ENCODE peak calls at places on chromosome 10, in seven cellular contexts. K, Y, M, Z, G, E and D are unnamed samples.

GRCh38 chr10:47334627-47335026 is 12.4 kb downstream of the GDF2 start:
- DNase-seq in K (no peak), Y (no peak), M (no peak), Z (no peak), G (no peak), E (no peak), D (no peak)

GRCh38 chr10:29908977-29909376 is 150.4 kb downstream of the JCAD start:
- DNase-seq in K (peak), Y (no peak), M (no peak), Z (no peak), G (no peak), E (no peak), D (no peak)

GRCh38 chr10:83917519-83918506 is 221.5 kb upstream of the GHITM start:
- DNase-seq in K (no peak), Y (no peak), M (no peak), Z (no peak), G (peak), E (no peak), D (peak)

GRCh38 chr10:78529262-78529661 is 495.6 kb downstream of the RPS24 start:
- DNase-seq in K (no peak), Y (no peak), M (no peak), Z (no peak), G (no peak), E (no peak), D (no peak)

GRCh38 chr10:129560355-129560754 is 93.3 kb downstream of the MGMT start:
- DNase-seq in K (no peak), Y (peak), M (no peak), Z (no peak), G (no peak), E (no peak), D (no peak)

GRCh38 chr10:18713077-18713476 is 53.8 kb downstream of the ARL5B start:
- DNase-seq in K (peak), Y (peak), M (peak), Z (peak), G (peak), E (no peak), D (no peak)

GRCh38 chr10:21260060-21260792 is 265.3 kb downstream of the SKIDA1 start:
- DNase-seq in K (peak), Y (no peak), M (peak), Z (peak), G (no peak), E (no peak), D (no peak)

GRCh38 chr10:23994459-23995046 is 214.4 kb upstream of the KIAA1217 start:
- DNase-seq in K (peak), Y (peak), M (peak), Z (peak), G (peak), E (peak), D (peak)

GRCh38 chr10:132862485-132863420 is 76.8 kb upstream of the NKX6-2 start:
- DNase-seq in K (no peak), Y (peak), M (no peak), Z (no peak), G (no peak), E (no peak), D (peak)

GRCh38 chr10:63438506-63439498 is 27.0 kb downstream of the JMJD1C start:
- DNase-seq in K (peak), Y (peak), M (no peak), Z (peak), G (no peak), E (no peak), D (no peak)

GRCh38 chr10:4941540-4942330 is 21.5 kb upstream of the AKR1C1 start:
- DNase-seq in K (peak), Y (peak), M (no peak), Z (peak), G (peak), E (no peak), D (no peak)

GRCh38 chr10:79273603-79274002 is 73.7 kb upstream of the PPIF start:
- DNase-seq in K (no peak), Y (no peak), M (no peak), Z (no peak), G (no peak), E (no peak), D (no peak)

GRCh38 chr10:51718804-51719291 is 19.5 kb upstream of the CSTF2T start:
- DNase-seq in K (peak), Y (peak), M (no peak), Z (peak), G (no peak), E (no peak), D (no peak)

GRCh38 chr10:72027498-72027897 is 60.9 kb downstream of the SPOCK2 start:
- DNase-seq in K (peak), Y (peak), M (peak), Z (peak), G (peak), E (no peak), D (no peak)

GRCh38 chr10:44395902-44396670 is 11.2 kb upstream of the CXCL12 start:
- DNase-seq in K (no peak), Y (no peak), M (no peak), Z (no peak), G (peak), E (no peak), D (no peak)

GRCh38 chr10:4066581-4067403 is 281.8 kb upstream of the KLF6 start:
- DNase-seq in K (no peak), Y (peak), M (no peak), Z (no peak), G (no peak), E (peak), D (no peak)

GRCh38 chr10:971150-971542 is 17.1 kb upstream of the GTPBP4 start:
- DNase-seq in K (no peak), Y (no peak), M (no peak), Z (no peak), G (peak), E (peak), D (no peak)

GRCh38 chr10:103759100-103759781 is 96.1 kb downstream of the SH3PXD2A start:
- DNase-seq in K (peak), Y (peak), M (peak), Z (peak), G (peak), E (peak), D (no peak)

GRCh38 chr10:15084502-15084922 is 4.1 kb downstream of the ACBD7 start:
- DNase-seq in K (peak), Y (peak), M (peak), Z (peak), G (peak), E (no peak), D (peak)

GRCh38 chr10:129365767-129366400 is 101.2 kb upstream of the MGMT start:
- DNase-seq in K (no peak), Y (no peak), M (no peak), Z (no peak), G (no peak), E (peak), D (peak)

GRCh38 chr10:1120146-1120695 is 64.0 kb downstream of the WDR37 start:
- DNase-seq in K (no peak), Y (peak), M (peak), Z (no peak), G (no peak), E (no peak), D (no peak)

GRCh38 chr10:71581376-71581775 is 138.2 kb downstream of the C10orf105 start:
- DNase-seq in K (no peak), Y (no peak), M (no peak), Z (no peak), G (peak), E (no peak), D (no peak)

GRCh38 chr10:125037145-125037544 is 95.2 kb downstream of the ZRANB1 start:
- DNase-seq in K (peak), Y (peak), M (peak), Z (peak), G (peak), E (no peak), D (no peak)

GRCh38 chr10:76337641-76338040 is 906.2 kb downstream of the LRMDA start:
- DNase-seq in K (peak), Y (no peak), M (peak), Z (peak), G (no peak), E (no peak), D (no peak)

GRCh38 chr10:12509016-12509793 is 159.9 kb downstream of the CAMK1D start:
- DNase-seq in K (no peak), Y (no peak), M (no peak), Z (no peak), G (no peak), E (no peak), D (no peak)

GRCh38 chr10:6064119-6064518 is 2.0 kb upstream of the IL2RA start:
- DNase-seq in K (no peak), Y (no peak), M (no peak), Z (no peak), G (no peak), E (no peak), D (no peak)

GRCh38 chr10:3889961-3890522 is 105.0 kb upstream of the KLF6 start:
- DNase-seq in K (peak), Y (no peak), M (peak), Z (peak), G (no peak), E (no peak), D (no peak)

GRCh38 chr10:94225589-94225988 is 137.2 kb downstream of the NOC3L start:
- DNase-seq in K (no peak), Y (peak), M (no peak), Z (no peak), G (no peak), E (no peak), D (peak)

GRCh38 chr10:113133497-113133896 is 183.4 kb downstream of the TCF7L2 start:
- DNase-seq in K (peak), Y (no peak), M (peak), Z (peak), G (no peak), E (no peak), D (no peak)

GRCh38 chr10:43362191-43362839 is 9.1 kb upstream of the FXYD4 start:
- DNase-seq in K (peak), Y (peak), M (peak), Z (peak), G (peak), E (peak), D (peak)

GRCh38 chr10:88110355-88110754 is 246.9 kb downstream of the PTEN start:
- DNase-seq in K (peak), Y (no peak), M (peak), Z (peak), G (no peak), E (no peak), D (no peak)

GRCh38 chr10:34288634-34289033 is 526.5 kb downstream of the PARD3 start:
- DNase-seq in K (peak), Y (peak), M (no peak), Z (peak), G (no peak), E (no peak), D (no peak)

GRCh38 chr10:87618470-87619423 is 40.9 kb upstream of the PAPSS2 start:
- DNase-seq in K (peak), Y (peak), M (no peak), Z (no peak), G (no peak), E (no peak), D (no peak)

GRCh38 chr10:75083972-75084833 is 27.3 kb upstream of the SAMD8 start:
- DNase-seq in K (peak), Y (no peak), M (no peak), Z (no peak), G (peak), E (peak), D (peak)

GRCh38 chr10:131746785-131747184 is 154.0 kb upstream of the PPP2R2D start:
- DNase-seq in K (no peak), Y (no peak), M (no peak), Z (no peak), G (peak), E (no peak), D (peak)

GRCh38 chr10:86888585-86889381 is 68.6 kb downstream of the MMRN2 start:
- DNase-seq in K (peak), Y (no peak), M (peak), Z (peak), G (peak), E (no peak), D (no peak)

GRCh38 chr10:69409968-69410367 is 6.8 kb downstream of the TACR2 start:
- DNase-seq in K (no peak), Y (no peak), M (no peak), Z (no peak), G (no peak), E (no peak), D (no peak)

GRCh38 chr10:69406816-69407580 is 9.7 kb downstream of the TACR2 start:
- DNase-seq in K (no peak), Y (no peak), M (no peak), Z (no peak), G (no peak), E (no peak), D (no peak)

GRCh38 chr10:69409176-69409495 is 7.6 kb downstream of the TACR2 start:
- DNase-seq in K (no peak), Y (no peak), M (no peak), Z (no peak), G (no peak), E (no peak), D (no peak)

GRCh38 chr10:69407621-69408301 is 9.0 kb downstream of the TACR2 start:
- DNase-seq in K (no peak), Y (no peak), M (no peak), Z (no peak), G (no peak), E (peak), D (peak)

DNA sequence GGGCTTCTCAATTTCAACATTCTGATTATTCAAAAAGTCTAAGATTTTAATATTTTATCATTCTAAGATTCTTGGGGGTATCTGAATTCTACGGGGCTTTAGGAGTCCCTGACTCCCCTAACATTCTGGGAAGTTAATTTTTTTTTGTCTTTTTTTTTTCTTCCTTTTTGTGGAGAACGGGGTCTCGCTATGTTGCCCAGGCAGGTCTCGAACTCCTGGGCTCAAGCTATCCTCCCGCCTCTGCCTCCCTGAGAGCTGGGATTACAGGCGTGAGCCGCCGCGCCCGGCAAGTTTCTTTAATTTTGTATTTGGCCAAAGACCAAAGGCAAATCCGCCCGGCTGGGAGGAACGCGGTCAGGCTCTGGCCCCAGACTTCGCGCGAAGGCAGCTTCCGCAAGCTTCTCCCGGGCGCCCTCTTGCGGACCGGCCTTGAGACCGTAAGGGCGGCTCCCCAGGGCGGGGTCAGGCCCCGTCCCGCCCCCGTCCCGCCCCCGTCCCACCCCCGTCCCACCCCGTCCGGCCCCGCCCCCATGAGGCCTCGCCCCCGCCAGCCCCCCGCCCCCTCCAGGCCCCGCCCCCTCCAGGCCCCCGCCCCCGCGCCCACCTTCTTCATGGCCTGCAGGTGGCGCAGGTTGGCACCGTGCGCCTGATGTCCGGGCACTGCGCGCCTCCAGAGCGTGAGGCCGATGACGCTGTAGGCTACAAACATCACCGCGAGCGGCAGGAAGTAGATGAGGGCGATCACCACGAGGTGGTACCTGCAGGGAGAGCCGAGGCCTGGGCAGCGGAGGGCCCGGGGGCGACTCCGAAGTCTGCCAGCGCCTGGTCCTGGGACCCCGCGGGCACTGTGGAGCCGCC is 8.2 kb downstream of the TACR2 start:
- DNase-seq in K (peak), Y (peak), M (peak), Z (peak), G (peak), E (peak), D (peak)
- H3K4me3 ChIP-seq in K (peak), Y (no peak), M (peak), Z (peak), G (peak), E (peak), D (peak)

GRCh38 chr10:90855126-90855525 is 2.7 kb downstream of the HTR7 start:
- DNase-seq in K (no peak), Y (no peak), M (no peak), Z (peak), G (no peak), E (no peak), D (no peak)
- H3K4me3 ChIP-seq in K (no peak), Y (no peak), M (peak), Z (no peak), G (no peak), E (no peak), D (peak)

DNA sequence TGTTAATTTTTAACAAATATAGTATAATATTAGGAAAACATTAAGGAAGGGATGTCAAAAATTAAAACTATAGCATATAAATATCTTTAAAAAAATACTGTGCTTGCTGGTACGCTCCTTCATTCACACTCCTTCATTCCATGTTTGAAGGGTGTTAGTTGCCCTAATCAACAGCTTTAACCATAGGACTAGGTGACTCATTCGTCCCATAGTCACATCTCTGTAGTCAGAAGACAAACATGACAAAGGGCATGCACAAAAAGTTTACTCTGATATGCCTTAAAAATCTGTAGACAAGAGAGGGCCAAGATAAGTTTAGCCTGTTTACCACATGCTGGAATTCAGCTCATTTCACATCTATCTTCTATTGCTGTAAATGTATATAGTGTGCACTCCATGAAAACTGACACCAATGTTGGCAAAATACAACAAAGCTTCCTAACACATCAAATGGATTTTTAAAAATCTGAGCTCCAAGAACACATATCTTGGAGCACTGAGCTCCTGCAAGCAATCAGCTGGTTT is 628 bp downstream of the FAM13C start:
- DNase-seq in K (peak), Y (peak), M (no peak), Z (peak), G (no peak), E (no peak), D (no peak)
- H3K4me3 ChIP-seq in K (peak), Y (no peak), M (peak), Z (peak), G (peak), E (peak), D (peak)

GRCh38 chr10:99535764-99536399 is 3.1 kb downstream of the NKX2-3 start:
- DNase-seq in K (no peak), Y (no peak), M (no peak), Z (no peak), G (no peak), E (peak), D (peak)
- H3K4me3 ChIP-seq in K (no peak), Y (peak), M (no peak), Z (no peak), G (no peak), E (no peak), D (no peak)

DNA sequence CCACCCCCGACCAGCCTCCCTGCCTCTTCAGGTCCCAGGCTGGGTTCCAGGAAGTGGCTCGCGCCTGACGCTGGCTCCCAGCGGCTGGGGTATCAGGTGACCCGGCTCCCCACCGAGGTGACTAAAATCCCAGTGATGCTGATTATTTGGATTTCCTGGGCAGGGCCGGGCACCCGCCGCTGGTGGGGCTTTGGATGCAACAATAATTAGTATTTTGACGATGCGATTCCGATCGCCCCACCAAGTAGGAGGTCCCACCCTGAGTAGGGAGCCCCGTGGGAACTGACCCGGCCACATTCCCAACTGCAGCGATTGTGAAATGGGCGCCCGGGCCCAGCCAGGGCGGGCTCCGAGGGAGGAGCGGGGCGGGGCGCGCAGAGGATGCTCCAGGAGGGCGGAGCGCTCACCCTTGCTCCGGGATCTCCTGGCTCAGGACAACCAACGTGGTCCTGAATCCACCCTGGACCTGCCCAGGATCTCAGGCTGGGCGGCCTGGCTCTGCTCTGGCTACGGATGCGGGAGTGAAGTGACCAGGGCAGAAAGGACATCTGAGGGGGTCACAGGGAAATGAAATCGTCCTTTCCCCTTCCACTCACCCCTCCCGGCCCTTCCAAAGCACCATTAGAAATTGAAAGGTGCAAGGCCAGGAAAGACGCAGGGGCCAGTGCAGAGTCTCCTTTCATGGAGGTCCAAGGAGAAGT is 32.6 kb downstream of the DUSP5 start:
- DNase-seq in K (peak), Y (peak), M (peak), Z (peak), G (peak), E (peak), D (peak)
- H3K4me3 ChIP-seq in K (no peak), Y (no peak), M (peak), Z (peak), G (peak), E (peak), D (peak)

GRCh38 chr10:122497241-122497640 is 35.9 kb downstream of the HTRA1 start:
- DNase-seq in K (no peak), Y (no peak), M (no peak), Z (no peak), G (no peak), E (no peak), D (no peak)

GRCh38 chr10:122494833-122495232 is 33.5 kb downstream of the HTRA1 start:
- DNase-seq in K (peak), Y (no peak), M (peak), Z (peak), G (peak), E (no peak), D (no peak)

GRCh38 chr10:122494173-122494820 is 32.9 kb downstream of the HTRA1 start:
- DNase-seq in K (no peak), Y (no peak), M (no peak), Z (no peak), G (no peak), E (no peak), D (no peak)

GRCh38 chr10:122493761-122494160 is 32.4 kb downstream of the HTRA1 start:
- DNase-seq in K (no peak), Y (no peak), M (no peak), Z (no peak), G (no peak), E (no peak), D (no peak)

GRCh38 chr10:122495406-122496340 is 34.3 kb downstream of the HTRA1 start:
- DNase-seq in K (peak), Y (no peak), M (peak), Z (peak), G (no peak), E (no peak), D (no peak)
- H3K4me3 ChIP-seq in K (no peak), Y (no peak), M (no peak), Z (no peak), G (peak), E (no peak), D (no peak)